ENCODE peak calls at places on chromosomes 16 and 17, in six cellular contexts. M is GM12891, L is H1, S is GM12878, O is K562, Z is HepG2. Q is an unnamed sample.

GRCh38 chr17:82414548-82415281 is 3.4 kb upstream of the HEXD start:
- DNase-seq in M (peak; percentile 68), L (peak; percentile 94), S (no peak), O (peak; percentile 92), Z (peak; percentile 40), Q (peak; percentile 77)

GRCh38 chr17:46964315-46965265 is 14.5 kb downstream of the RPRML start:
- DNase-seq in M (no peak), L (peak; percentile 66), S (no peak), O (peak; percentile 44), Z (no peak), Q (no peak)

GRCh38 chr17:65538679-65539529 is 22.5 kb downstream of the AXIN2 start:
- DNase-seq in M (no peak), L (no peak), S (no peak), O (no peak), Z (no peak), Q (no peak)

GRCh38 chr16:1787322-1788094 is 4.7 kb downstream of the NUBP2 start:
- DNase-seq in M (no peak), L (no peak), S (no peak), O (no peak), Z (no peak), Q (no peak)

GRCh38 chr17:66415366-66416206 is 113.2 kb downstream of the PRKCA start:
- DNase-seq in M (no peak), L (no peak), S (no peak), O (no peak), Z (peak; percentile 99), Q (no peak)

GRCh38 chr16:87681990-87682570 is 79.8 kb downstream of the JPH3 start:
- DNase-seq in M (no peak), L (peak; percentile 80), S (no peak), O (no peak), Z (peak; percentile 42), Q (no peak)

GRCh38 chr17:81386646-81387234 is 8.5 kb upstream of the BAHCC1 start:
- DNase-seq in M (no peak), L (no peak), S (no peak), O (peak; percentile 59), Z (peak; percentile 45), Q (no peak)

GRCh38 chr16:87457724-87458423 is 35.0 kb downstream of the ZCCHC14 start:
- DNase-seq in M (no peak), L (no peak), S (peak; percentile 38), O (no peak), Z (no peak), Q (no peak)

GRCh38 chr17:77963441-77963840 is 4.9 kb downstream of the TNRC6C start:
- DNase-seq in M (no peak), L (no peak), S (no peak), O (peak; percentile 66), Z (peak; percentile 75), Q (no peak)

GRCh38 chr16:12027558-12027957 is 51.0 kb downstream of the SNX29 start:
- DNase-seq in M (no peak), L (no peak), S (no peak), O (no peak), Z (no peak), Q (no peak)

GRCh38 chr17:74677558-74678466 is 34.9 kb downstream of the CD300LF start:
- DNase-seq in M (no peak), L (no peak), S (no peak), O (no peak), Z (no peak), Q (no peak)

GRCh38 chr17:79707931-79708891 is 22.5 kb upstream of the ENPP7 start:
- DNase-seq in M (peak; percentile 81), L (peak; percentile 92), S (no peak), O (peak; percentile 68), Z (peak; percentile 43), Q (peak; percentile 63)

GRCh38 chr17:81379523-81379942 is 15.7 kb upstream of the BAHCC1 start:
- DNase-seq in M (no peak), L (no peak), S (no peak), O (peak; percentile 53), Z (no peak), Q (no peak)

GRCh38 chr16:11094075-11094593 is 149.8 kb downstream of the CLEC16A start:
- DNase-seq in M (peak; percentile 53), L (no peak), S (peak; percentile 53), O (peak; percentile 80), Z (no peak), Q (peak; percentile 68)

GRCh38 chr17:29390856-29391631 is 881 bp downstream of the TAOK1 start:
- DNase-seq in M (no peak), L (peak; percentile 78), S (no peak), O (peak; percentile 41), Z (peak; percentile 46), Q (no peak)

GRCh38 chr17:42667088-42667951 is 8.2 kb downstream of the TUBG2 start:
- DNase-seq in M (no peak), L (no peak), S (no peak), O (no peak), Z (peak; percentile 47), Q (no peak)

GRCh38 chr17:55303701-55304145 is 39.0 kb downstream of the HLF start:
- DNase-seq in M (no peak), L (no peak), S (no peak), O (no peak), Z (no peak), Q (no peak)

GRCh38 chr17:31296156-31296555 is 883 bp downstream of the OMG start:
- DNase-seq in M (no peak), L (no peak), S (no peak), O (no peak), Z (no peak), Q (no peak)

GRCh38 chr17:67442787-67443624 is 65.9 kb downstream of the PITPNC1 start:
- DNase-seq in M (no peak), L (no peak), S (no peak), O (no peak), Z (no peak), Q (no peak)

GRCh38 chr16:46555981-46556380 is 65.2 kb downstream of the SHCBP1 start:
- DNase-seq in M (no peak), L (no peak), S (no peak), O (no peak), Z (no peak), Q (no peak)

GRCh38 chr17:80219777-80220708 is at the start of the genes SGSH and SLC26A11:
- DNase-seq in M (peak; percentile 95), L (peak; percentile 92), S (no peak), O (peak; percentile 90), Z (peak; percentile 59), Q (peak; percentile 92)

GRCh38 chr16:49826515-49826914 is 29.4 kb downstream of the ZNF423 start:
- DNase-seq in M (no peak), L (no peak), S (no peak), O (no peak), Z (no peak), Q (no peak)

GRCh38 chr17:30429155-30429554 is 48.1 kb upstream of the GOSR1 start:
- DNase-seq in M (no peak), L (no peak), S (no peak), O (no peak), Z (no peak), Q (no peak)

GRCh38 chr16:50396770-50397525 is 28.2 kb upstream of the BRD7 start:
- DNase-seq in M (no peak), L (no peak), S (no peak), O (no peak), Z (no peak), Q (no peak)

GRCh38 chr17:36760425-36760824 is 159.0 kb downstream of the MRM1 start:
- DNase-seq in M (no peak), L (no peak), S (no peak), O (no peak), Z (no peak), Q (no peak)

GRCh38 chr16:30609928-30610839 is at the start of gene ZNF689:
- DNase-seq in M (peak; percentile 89), L (peak; percentile 98), S (peak; percentile 93), O (peak; percentile 99), Z (peak; percentile 98), Q (peak; percentile 85)
- TF ChIP-seq POLR2A in M (peak; percentile 74), L (peak; percentile 86), S (peak; percentile 74), O (peak; percentile 85), Z (peak; percentile 96), Q (peak; percentile 82)

DNA sequence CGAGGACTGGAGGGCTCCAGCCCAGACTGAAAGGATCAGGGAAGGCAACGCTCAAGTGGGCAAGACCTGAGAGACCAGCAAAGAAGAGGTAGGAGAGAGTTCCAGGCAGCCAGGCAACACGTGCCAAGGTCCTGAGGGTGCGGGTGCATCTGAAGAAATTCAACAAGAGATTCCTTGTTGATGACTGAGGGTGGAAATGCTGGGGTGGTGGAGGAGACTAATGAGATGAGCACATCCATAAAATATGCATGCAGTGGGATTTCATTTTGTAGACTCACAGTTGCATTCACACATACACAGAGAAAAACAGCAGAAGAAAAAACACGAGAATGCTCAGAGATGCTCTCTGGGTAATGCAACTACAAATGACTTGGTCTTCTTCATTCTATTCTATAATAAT is 154.8 kb upstream of the FOXF1 start:
- DNase-seq in M (no peak), L (no peak), S (no peak), O (no peak), Z (no peak), Q (no peak)
- TF ChIP-seq TAF1 in M (no peak), L (no peak), S (no peak), O (no peak), Z (no peak), Q (no peak)

GRCh38 chr17:49567104-49567521 is 8.6 kb upstream of the NXPH3 start:
- DNase-seq in M (no peak), L (no peak), S (no peak), O (no peak), Z (no peak), Q (no peak)

GRCh38 chr17:49566668-49567071 is 9.0 kb upstream of the NXPH3 start:
- DNase-seq in M (no peak), L (no peak), S (no peak), O (no peak), Z (no peak), Q (no peak)

GRCh38 chr17:49564638-49565037 is 11.0 kb upstream of the NXPH3 start:
- DNase-seq in M (no peak), L (no peak), S (no peak), O (no peak), Z (no peak), Q (no peak)

GRCh38 chr17:49567871-49568694 is 7.6 kb upstream of the NXPH3 start:
- DNase-seq in M (peak; percentile 73), L (peak; percentile 96), S (no peak), O (peak; percentile 76), Z (peak; percentile 82), Q (no peak)

GRCh38 chr17:49565948-49566491 is 9.7 kb upstream of the NXPH3 start:
- DNase-seq in M (no peak), L (no peak), S (no peak), O (no peak), Z (no peak), Q (no peak)
- TF ChIP-seq POLR2AphosphoS5 in M (no peak), L (no peak), S (no peak), O (no peak), Z (no peak), Q (no peak)

GRCh38 chr16:722835-723633 is 2.1 kb downstream of the ANTKMT start:
- DNase-seq in M (no peak), L (no peak), S (no peak), O (no peak), Z (no peak), Q (no peak)

GRCh38 chr16:723695-724094 is 2.5 kb downstream of the CCDC78 start:
- DNase-seq in M (no peak), L (no peak), S (no peak), O (no peak), Z (no peak), Q (no peak)

GRCh38 chr16:725463-726187 is 618 bp downstream of the CCDC78 start:
- DNase-seq in M (no peak), L (no peak), S (no peak), O (no peak), Z (no peak), Q (no peak)

GRCh38 chr16:725041-725376 is 1.2 kb downstream of the CCDC78 start:
- DNase-seq in M (no peak), L (peak; percentile 39), S (no peak), O (no peak), Z (no peak), Q (no peak)

GRCh38 chr16:724188-725040 is 1.8 kb downstream of the CCDC78 start:
- DNase-seq in M (no peak), L (peak; percentile 43), S (no peak), O (no peak), Z (no peak), Q (no peak)
- TF ChIP-seq POLR2A in M (no peak), L (no peak), S (no peak), O (peak; percentile 45), Z (no peak), Q (peak; percentile 27)